ENCODE peak calls at places on chromosomes 6 and 20, in ten cellular contexts. H is C1 segment of cervical spinal cord, P is lower lobe of right lung, N is AG04450, U is substantia nigra, C is activated T-cell treated with anti-CD3 and anti-CD28 coated beads for 1 hour, O is NCI-H2171 treated with DMSO at 0.1 percent for 48 hours, Y is cardiac muscle cell, Q is cardiac fibroblast, V is NCI-H1105 treated with DMSO at 0.1 percent for 48 hours. B is an unnamed sample.

GRCh38 chr6:33668914-33669313 is 42.6 kb downstream of the UQCC2 start:
- DNase-seq in H (no peak), P (peak; percentile 81), N (no peak), U (no peak), C (peak; percentile 50), O (no peak), Y (no peak), Q (no peak), V (no peak), B (no peak)

GRCh38 chr6:105509506-105510331 is 106.8 kb upstream of the PREP start:
- DNase-seq in H (no peak), P (no peak), N (no peak), U (no peak), C (no peak), O (no peak), Y (peak; percentile 9), Q (peak; percentile 54), V (no peak), B (no peak)

GRCh38 chr6:33298773-33299236 is at the start of gene RGL2:
- DNase-seq in H (peak; percentile 86), P (peak; percentile 92), N (no peak), U (peak; percentile 80), C (peak; percentile 53), O (peak; percentile 59), Y (peak; percentile 75), Q (no peak), V (peak; percentile 59), B (peak; percentile 83)

GRCh38 chr6:167143041-167143440 is 14.7 kb downstream of the GPR31 start:
- DNase-seq in H (no peak), P (no peak), N (no peak), U (no peak), C (no peak), O (no peak), Y (no peak), Q (no peak), V (no peak), B (no peak)

GRCh38 chr6:166542580-166542912 is 43.9 kb downstream of the RAMACL start:
- DNase-seq in H (no peak), P (no peak), N (no peak), U (no peak), C (no peak), O (no peak), Y (no peak), Q (peak; percentile 33), V (no peak), B (no peak)

GRCh38 chr20:46694484-46694883 is 5.2 kb upstream of the TP53RK start:
- DNase-seq in H (no peak), P (no peak), N (no peak), U (no peak), C (no peak), O (peak; percentile 49), Y (peak; percentile 85), Q (peak; percentile 72), V (no peak), B (peak; percentile 38)

GRCh38 chr6:167787896-167788530 is 38.7 kb upstream of the AFDN start:
- DNase-seq in H (no peak), P (no peak), N (no peak), U (no peak), C (no peak), O (no peak), Y (no peak), Q (no peak), V (no peak), B (no peak)

GRCh38 chr20:10558635-10559187 is 115.1 kb downstream of the JAG1 start:
- DNase-seq in H (no peak), P (no peak), N (peak; percentile 93), U (no peak), C (no peak), O (no peak), Y (peak; percentile 88), Q (peak; percentile 97), V (no peak), B (no peak)

GRCh38 chr6:29653452-29654038 is 3.3 kb upstream of the MOG start:
- DNase-seq in H (no peak), P (no peak), N (peak; percentile 57), U (no peak), C (peak; percentile 21), O (peak; percentile 83), Y (peak; percentile 86), Q (peak; percentile 83), V (peak; percentile 82), B (peak; percentile 92)

GRCh38 chr6:1770435-1770843 is 160.7 kb downstream of the FOXC1 start:
- DNase-seq in H (no peak), P (no peak), N (no peak), U (no peak), C (peak; percentile 8), O (no peak), Y (no peak), Q (no peak), V (no peak), B (no peak)

GRCh38 chr6:118893095-118893881 is 664 bp upstream of the ASF1A start:
- DNase-seq in H (no peak), P (no peak), N (no peak), U (no peak), C (no peak), O (peak; percentile 96), Y (peak; percentile 79), Q (peak; percentile 82), V (peak; percentile 91), B (no peak)

GRCh38 chr6:15337584-15337981 is 91.7 kb downstream of the JARID2 start:
- DNase-seq in H (no peak), P (no peak), N (no peak), U (no peak), C (no peak), O (no peak), Y (no peak), Q (no peak), V (no peak), B (no peak)

GRCh38 chr6:161407581-161407980 is 133.7 kb upstream of the AGPAT4 start:
- DNase-seq in H (no peak), P (no peak), N (peak; percentile 24), U (no peak), C (no peak), O (no peak), Y (peak; percentile 72), Q (peak; percentile 87), V (no peak), B (no peak)

GRCh38 chr6:57013501-57013900 is 33.0 kb upstream of the KIAA1586 start:
- DNase-seq in H (no peak), P (no peak), N (peak; percentile 30), U (no peak), C (no peak), O (no peak), Y (peak; percentile 71), Q (peak; percentile 64), V (no peak), B (no peak)

GRCh38 chr20:44279228-44279627 is 31.8 kb downstream of the FITM2 start:
- DNase-seq in H (no peak), P (no peak), N (peak; percentile 15), U (no peak), C (no peak), O (no peak), Y (peak; percentile 62), Q (peak; percentile 92), V (no peak), B (no peak)

GRCh38 chr6:38722727-38723334 is 7.7 kb downstream of the DNAH8 start:
- DNase-seq in H (no peak), P (no peak), N (no peak), U (no peak), C (no peak), O (no peak), Y (no peak), Q (no peak), V (no peak), B (no peak)

GRCh38 chr6:166691741-166692140 is 64.7 kb upstream of the RPS6KA2 start:
- DNase-seq in H (no peak), P (no peak), N (no peak), U (no peak), C (no peak), O (no peak), Y (no peak), Q (no peak), V (no peak), B (no peak)

GRCh38 chr6:28542440-28543293 is 17.0 kb downstream of the GPX5 start:
- DNase-seq in H (no peak), P (peak; percentile 64), N (peak; percentile 51), U (no peak), C (peak; percentile 41), O (peak; percentile 77), Y (peak; percentile 81), Q (peak; percentile 93), V (peak; percentile 86), B (peak; percentile 12)

GRCh38 chr6:125824946-125825786 is 34.4 kb downstream of the NCOA7 start:
- DNase-seq in H (no peak), P (no peak), N (no peak), U (no peak), C (no peak), O (peak; percentile 88), Y (no peak), Q (no peak), V (no peak), B (no peak)

GRCh38 chr20:56808119-56808725 is 179.1 kb downstream of the TFAP2C start:
- DNase-seq in H (no peak), P (no peak), N (no peak), U (no peak), C (no peak), O (no peak), Y (no peak), Q (no peak), V (no peak), B (no peak)

GRCh38 chr6:160428069-160428430 is 79.9 kb downstream of the SLC22A3 start:
- DNase-seq in H (no peak), P (peak; percentile 49), N (no peak), U (peak; percentile 6), C (no peak), O (peak; percentile 2), Y (peak; percentile 84), Q (peak; percentile 72), V (peak; percentile 98), B (peak; percentile 52)

GRCh38 chr6:25365159-25365558 is 86.0 kb downstream of the CARMIL1 start:
- DNase-seq in H (no peak), P (no peak), N (no peak), U (no peak), C (no peak), O (no peak), Y (no peak), Q (no peak), V (no peak), B (no peak)

GRCh38 chr6:54232703-54233102 is 75.5 kb upstream of the TINAG start:
- DNase-seq in H (no peak), P (no peak), N (no peak), U (no peak), C (no peak), O (no peak), Y (no peak), Q (no peak), V (no peak), B (no peak)

GRCh38 chr6:37324131-37325033 is 29.4 kb upstream of the RNF8 start:
- DNase-seq in H (no peak), P (no peak), N (no peak), U (no peak), C (no peak), O (no peak), Y (no peak), Q (peak; percentile 70), V (no peak), B (no peak)

GRCh38 chr20:15637971-15638754 is 935.1 kb downstream of the KIF16B start:
- DNase-seq in H (no peak), P (no peak), N (no peak), U (no peak), C (no peak), O (peak; percentile 81), Y (no peak), Q (no peak), V (peak; percentile 17), B (no peak)

GRCh38 chr20:10708342-10709185 is 34.8 kb upstream of the JAG1 start:
- DNase-seq in H (no peak), P (no peak), N (peak; percentile 55), U (no peak), C (no peak), O (no peak), Y (peak; percentile 73), Q (peak; percentile 83), V (no peak), B (no peak)

GRCh38 chr6:163386329-163386910 is 28.1 kb upstream of the QKI start:
- DNase-seq in H (no peak), P (no peak), N (no peak), U (no peak), C (no peak), O (no peak), Y (no peak), Q (no peak), V (no peak), B (no peak)

GRCh38 chr6:41224800-41225199 is 3.3 kb upstream of the TREML4 start:
- DNase-seq in H (no peak), P (no peak), N (no peak), U (no peak), C (no peak), O (no peak), Y (no peak), Q (no peak), V (no peak), B (no peak)

B was measured in globus pallidus.